ENCODE peak calls at places on chromosomes 5 and 9, in four cellular contexts. F is neural crest cell, Y is neural progenitor cell, J is A673. R is an unnamed sample.
A peak's percentile ranks its signal among the peaks of the same experiment; 100 is the strongest.

GRCh38 chr9:88706193-88707112 is 171.5 kb downstream of the NXNL2 start:
- DNase-seq in F (peak; percentile 66), Y (peak; percentile 31), J (no peak), R (no peak)

GRCh38 chr5:137341831-137342230 is 157.3 kb downstream of the SPOCK1 start:
- DNase-seq in F (no peak), Y (no peak), J (no peak), R (no peak)

GRCh38 chr5:158669275-158669674 is 430.4 kb downstream of the EBF1 start:
- DNase-seq in F (no peak), Y (no peak), J (no peak), R (no peak)

GRCh38 chr5:109409061-109409843 is 522 bp downstream of the PJA2 start:
- DNase-seq in F (peak; percentile 34), Y (peak; percentile 82), J (peak; percentile 73), R (peak; percentile 85)

GRCh38 chr5:93831449-93831848 is 90.0 kb upstream of the POU5F2 start:
- DNase-seq in F (no peak), Y (no peak), J (peak; percentile 17), R (peak; percentile 94)

GRCh38 chr5:14895301-14895700 is 23.7 kb upstream of the ANKH start:
- DNase-seq in F (no peak), Y (no peak), J (no peak), R (peak; percentile 35)

GRCh38 chr5:122267195-122267594 is 44.8 kb upstream of the SNCAIP start:
- DNase-seq in F (no peak), Y (no peak), J (no peak), R (no peak)

GRCh38 chr9:37033141-37033540 is 927 bp downstream of the PAX5 start:
- DNase-seq in F (no peak), Y (no peak), J (no peak), R (no peak)

GRCh38 chr5:57871496-57871895 is 388.9 kb upstream of the ACTBL2 start:
- DNase-seq in F (no peak), Y (no peak), J (no peak), R (no peak)

GRCh38 chr5:116046823-116047222 is 14.6 kb downstream of the ARL14EPL start:
- DNase-seq in F (no peak), Y (no peak), J (no peak), R (no peak)

GRCh38 chr9:86766912-86767311 is 180.4 kb downstream of the GAS1 start:
- DNase-seq in F (no peak), Y (peak; percentile 45), J (peak; percentile 69), R (peak; percentile 97)

GRCh38 chr9:95772320-95773060 is 103.0 kb upstream of the ERCC6L2 start:
- DNase-seq in F (peak; percentile 21), Y (peak; percentile 91), J (peak; percentile 41), R (no peak)

R was measured in ELR.